ENCODE peak calls at places on chromosomes 1 and 21, in six cellular contexts. One of them, this sample, is unnamed.

GRCh38 chr1:63324779-63325119 is 2.4 kb downstream of the FOXD3 start:
- DNase-seq in brain microvascular endothelial cell: no peak
- DNase-seq in fibroblast of lung: peak
- DNase-seq in HFF-Myc: no peak
- DNase-seq in cardiac muscle cell: no peak
- DNase-seq in uterus: no peak
- DNase-seq in this sample: no peak

GRCh38 chr1:20472860-20473711 is 12.9 kb downstream of the CAMK2N1 start:
- DNase-seq in brain microvascular endothelial cell: no peak
- DNase-seq in fibroblast of lung: peak
- DNase-seq in HFF-Myc: no peak
- DNase-seq in cardiac muscle cell: peak
- DNase-seq in uterus: peak
- DNase-seq in this sample: peak

GRCh38 chr1:205502992-205503391 is 1.5 kb upstream of the CDK18 start:
- DNase-seq in brain microvascular endothelial cell: no peak
- DNase-seq in fibroblast of lung: no peak
- DNase-seq in HFF-Myc: no peak
- DNase-seq in cardiac muscle cell: no peak
- DNase-seq in uterus: no peak
- DNase-seq in this sample: no peak

GRCh38 chr1:32241011-32241763 is 5.8 kb upstream of the FAM167B start:
- DNase-seq in brain microvascular endothelial cell: peak
- DNase-seq in fibroblast of lung: peak
- DNase-seq in HFF-Myc: no peak
- DNase-seq in cardiac muscle cell: peak
- DNase-seq in uterus: peak
- DNase-seq in this sample: peak

GRCh38 chr21:16541366-16541765 is 811.6 kb downstream of the USP25 start:
- DNase-seq in brain microvascular endothelial cell: no peak
- DNase-seq in fibroblast of lung: no peak
- DNase-seq in HFF-Myc: no peak
- DNase-seq in cardiac muscle cell: no peak
- DNase-seq in uterus: no peak
- DNase-seq in this sample: no peak

GRCh38 chr1:2534775-2535387 is 4.8 kb upstream of the HES5 start:
- DNase-seq in brain microvascular endothelial cell: no peak
- DNase-seq in fibroblast of lung: no peak
- DNase-seq in HFF-Myc: no peak
- DNase-seq in cardiac muscle cell: peak
- DNase-seq in uterus: no peak
- DNase-seq in this sample: no peak

GRCh38 chr1:25100151-25100841 is 132.0 kb downstream of the SYF2 start:
- DNase-seq in brain microvascular endothelial cell: no peak
- DNase-seq in fibroblast of lung: no peak
- DNase-seq in HFF-Myc: no peak
- DNase-seq in cardiac muscle cell: no peak
- DNase-seq in uterus: no peak
- DNase-seq in this sample: no peak

GRCh38 chr1:204307334-204307883 is 52.3 kb downstream of the PLEKHA6 start:
- DNase-seq in brain microvascular endothelial cell: no peak
- DNase-seq in fibroblast of lung: peak
- DNase-seq in HFF-Myc: no peak
- DNase-seq in cardiac muscle cell: peak
- DNase-seq in uterus: peak
- DNase-seq in this sample: no peak

GRCh38 chr1:161139765-161140164 is 7.3 kb upstream of the DEDD start:
- DNase-seq in brain microvascular endothelial cell: peak
- DNase-seq in fibroblast of lung: peak
- DNase-seq in HFF-Myc: no peak
- DNase-seq in cardiac muscle cell: peak
- DNase-seq in uterus: no peak
- DNase-seq in this sample: peak

GRCh38 chr1:13749543-13750307 is 49.7 kb downstream of the PRDM2 start:
- DNase-seq in brain microvascular endothelial cell: no peak
- DNase-seq in fibroblast of lung: peak
- DNase-seq in HFF-Myc: no peak
- DNase-seq in cardiac muscle cell: peak
- DNase-seq in uterus: peak
- DNase-seq in this sample: no peak

GRCh38 chr1:25347556-25347955 is 9.4 kb downstream of the TMEM50A start:
- DNase-seq in brain microvascular endothelial cell: no peak
- DNase-seq in fibroblast of lung: no peak
- DNase-seq in HFF-Myc: no peak
- DNase-seq in cardiac muscle cell: no peak
- DNase-seq in uterus: no peak
- DNase-seq in this sample: no peak

GRCh38 chr1:157505481-157506272 is 46.6 kb downstream of the FCRL5 start:
- DNase-seq in brain microvascular endothelial cell: peak
- DNase-seq in fibroblast of lung: peak
- DNase-seq in HFF-Myc: peak
- DNase-seq in cardiac muscle cell: peak
- DNase-seq in uterus: no peak
- DNase-seq in this sample: peak

GRCh38 chr1:59672851-59673574 is 141.7 kb upstream of the HOOK1 start:
- DNase-seq in brain microvascular endothelial cell: peak
- DNase-seq in fibroblast of lung: peak
- DNase-seq in HFF-Myc: peak
- DNase-seq in cardiac muscle cell: peak
- DNase-seq in uterus: no peak
- DNase-seq in this sample: no peak

GRCh38 chr1:243842978-243843490 is 7.0 kb downstream of the AKT3 start:
- DNase-seq in brain microvascular endothelial cell: peak
- DNase-seq in fibroblast of lung: peak
- DNase-seq in HFF-Myc: no peak
- DNase-seq in cardiac muscle cell: peak
- DNase-seq in uterus: no peak
- DNase-seq in this sample: no peak

GRCh38 chr1:188652678-188653077 is 1823.9 kb downstream of the PLA2G4A start:
- DNase-seq in brain microvascular endothelial cell: peak
- DNase-seq in fibroblast of lung: peak
- DNase-seq in HFF-Myc: no peak
- DNase-seq in cardiac muscle cell: peak
- DNase-seq in uterus: no peak
- DNase-seq in this sample: no peak

GRCh38 chr1:180178511-180179161 is 24.0 kb downstream of the QSOX1 start:
- DNase-seq in brain microvascular endothelial cell: peak
- DNase-seq in fibroblast of lung: peak
- DNase-seq in HFF-Myc: no peak
- DNase-seq in cardiac muscle cell: peak
- DNase-seq in uterus: peak
- DNase-seq in this sample: peak

DNA sequence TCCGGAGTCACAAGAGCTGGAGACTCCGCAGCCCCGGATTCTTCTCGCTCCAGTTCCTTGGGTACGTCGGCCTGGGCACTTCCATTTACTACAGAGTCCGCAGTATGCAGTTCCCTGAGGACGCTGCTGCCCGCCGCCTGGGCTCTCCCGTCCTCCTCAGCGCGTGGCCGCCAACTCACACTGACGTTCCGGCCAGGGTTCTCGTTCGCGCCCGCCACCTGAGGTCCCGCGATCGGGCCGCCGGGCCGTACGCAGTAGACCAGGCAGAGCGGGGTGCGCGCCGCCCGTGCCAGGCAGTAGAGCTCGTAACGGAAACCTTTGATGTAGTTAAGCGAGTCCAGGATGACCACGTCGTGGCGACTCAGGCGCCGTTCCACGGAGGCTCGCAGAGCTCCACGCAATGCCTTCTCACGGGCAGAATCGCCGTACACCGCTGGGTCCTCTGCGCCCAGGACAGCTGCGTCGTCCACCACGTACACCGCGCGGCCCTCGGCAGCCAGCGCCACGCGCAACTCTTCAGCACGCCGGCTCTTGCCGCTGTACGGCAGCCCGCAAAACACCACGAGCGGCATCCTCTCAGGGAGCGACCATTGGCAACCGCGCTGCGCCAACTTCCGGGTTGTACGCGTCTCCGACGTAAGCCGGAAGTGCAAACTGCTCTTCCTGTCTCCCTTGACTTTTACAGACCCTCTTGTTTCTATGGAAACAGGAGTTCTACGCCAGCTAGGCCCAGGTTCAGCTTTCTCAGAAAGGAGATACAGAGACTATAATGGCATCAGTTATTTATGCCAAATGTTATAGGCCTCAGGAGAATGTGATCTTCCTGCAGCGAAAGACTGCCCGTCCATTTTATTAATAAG is at the start of gene KTI12:
- DNase-seq in brain microvascular endothelial cell: peak
- DNase-seq in fibroblast of lung: peak
- DNase-seq in HFF-Myc: peak
- DNase-seq in cardiac muscle cell: peak
- DNase-seq in uterus: peak
- DNase-seq in this sample: peak
- TF ChIP-seq CTCF in brain microvascular endothelial cell: no peak
- TF ChIP-seq CTCF in fibroblast of lung: no peak
- TF ChIP-seq CTCF in HFF-Myc: no peak
- TF ChIP-seq CTCF in cardiac muscle cell: no peak
- TF ChIP-seq CTCF in uterus: no peak
- TF ChIP-seq CTCF in this sample: no peak

DNA sequence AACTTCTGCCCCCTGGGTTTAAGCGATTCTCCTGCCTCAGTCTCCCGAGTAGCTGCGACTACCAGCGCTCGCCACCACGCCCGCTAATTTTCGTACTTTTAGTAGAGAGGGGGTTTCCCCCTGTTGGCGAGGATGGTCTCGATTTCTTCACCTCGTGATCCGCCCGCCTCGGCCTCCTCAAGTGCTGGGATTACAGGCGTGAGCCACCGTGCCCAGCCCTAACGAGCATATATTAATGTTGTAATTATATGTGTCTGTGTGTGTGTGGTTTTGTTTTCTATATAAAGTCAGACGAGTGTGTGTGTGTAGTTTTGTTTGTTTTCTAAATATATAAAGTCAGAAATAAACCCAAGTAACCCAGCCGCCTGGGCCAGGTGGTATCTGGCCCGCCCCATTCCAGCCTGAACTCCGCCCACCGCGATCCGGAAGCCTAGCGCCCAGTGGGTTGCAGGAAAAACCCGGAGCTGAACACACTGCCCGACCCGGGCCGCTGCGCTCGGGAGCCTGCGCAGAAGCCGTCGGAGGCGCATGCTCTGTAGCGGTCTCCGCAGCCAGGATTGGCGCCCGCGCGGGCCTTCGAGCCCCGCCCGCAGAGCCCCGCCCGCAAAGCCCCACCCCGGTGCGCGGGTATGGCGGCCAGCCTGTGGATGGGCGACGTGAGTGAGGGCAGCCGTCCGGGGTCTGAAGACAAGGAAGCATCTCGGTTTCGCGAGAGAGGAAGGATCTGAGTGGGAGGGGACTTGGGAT is at the start of gene TRNAU1AP:
- DNase-seq in brain microvascular endothelial cell: peak
- DNase-seq in fibroblast of lung: peak
- DNase-seq in HFF-Myc: peak
- DNase-seq in cardiac muscle cell: peak
- DNase-seq in uterus: peak
- DNase-seq in this sample: peak
- TF ChIP-seq CTCF in brain microvascular endothelial cell: no peak
- TF ChIP-seq CTCF in fibroblast of lung: no peak
- TF ChIP-seq CTCF in HFF-Myc: no peak
- TF ChIP-seq CTCF in cardiac muscle cell: no peak
- TF ChIP-seq CTCF in uterus: no peak
- TF ChIP-seq CTCF in this sample: no peak

DNA sequence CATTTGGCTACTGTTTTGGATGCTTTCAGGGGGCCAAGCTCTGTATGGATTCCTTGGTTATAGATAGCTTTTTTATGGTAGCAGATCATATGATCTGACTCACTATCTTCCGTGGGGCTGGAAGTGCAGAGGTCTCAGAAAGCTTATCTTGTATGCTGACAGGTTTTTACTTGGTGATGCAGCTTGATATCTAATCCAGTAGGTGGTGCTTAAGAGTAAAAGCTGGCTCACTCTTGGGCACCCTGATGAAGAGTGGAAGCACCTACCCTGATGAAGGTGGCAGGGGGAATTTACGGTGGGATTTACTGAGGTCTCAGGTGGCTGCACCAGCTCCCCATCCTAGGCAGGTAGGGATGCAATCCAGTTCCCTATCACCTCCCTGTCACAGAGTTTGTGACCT is 151.2 kb downstream of the PTBP2 start:
- DNase-seq in brain microvascular endothelial cell: no peak
- DNase-seq in fibroblast of lung: no peak
- DNase-seq in HFF-Myc: no peak
- DNase-seq in cardiac muscle cell: no peak
- DNase-seq in uterus: no peak
- DNase-seq in this sample: no peak
- TF ChIP-seq CTCF in brain microvascular endothelial cell: peak
- TF ChIP-seq CTCF in fibroblast of lung: no peak
- TF ChIP-seq CTCF in HFF-Myc: no peak
- TF ChIP-seq CTCF in cardiac muscle cell: no peak
- TF ChIP-seq CTCF in uterus: no peak
- TF ChIP-seq CTCF in this sample: no peak

GRCh38 chr1:169133228-169133576 is 26.7 kb downstream of the ATP1B1 start:
- DNase-seq in brain microvascular endothelial cell: no peak
- DNase-seq in fibroblast of lung: no peak
- DNase-seq in HFF-Myc: no peak
- DNase-seq in cardiac muscle cell: no peak
- DNase-seq in uterus: no peak
- DNase-seq in this sample: no peak

GRCh38 chr1:169132512-169133227 is 26.2 kb downstream of the ATP1B1 start:
- DNase-seq in brain microvascular endothelial cell: no peak
- DNase-seq in fibroblast of lung: no peak
- DNase-seq in HFF-Myc: no peak
- DNase-seq in cardiac muscle cell: no peak
- DNase-seq in uterus: no peak
- DNase-seq in this sample: no peak

GRCh38 chr1:169137357-169137756 is 30.9 kb downstream of the ATP1B1 start:
- DNase-seq in brain microvascular endothelial cell: no peak
- DNase-seq in fibroblast of lung: no peak
- DNase-seq in HFF-Myc: no peak
- DNase-seq in cardiac muscle cell: no peak
- DNase-seq in uterus: no peak
- DNase-seq in this sample: no peak

GRCh38 chr1:169130683-169131082 is 24.2 kb downstream of the ATP1B1 start:
- DNase-seq in brain microvascular endothelial cell: no peak
- DNase-seq in fibroblast of lung: no peak
- DNase-seq in HFF-Myc: no peak
- DNase-seq in cardiac muscle cell: no peak
- DNase-seq in uterus: no peak
- DNase-seq in this sample: no peak

DNA sequence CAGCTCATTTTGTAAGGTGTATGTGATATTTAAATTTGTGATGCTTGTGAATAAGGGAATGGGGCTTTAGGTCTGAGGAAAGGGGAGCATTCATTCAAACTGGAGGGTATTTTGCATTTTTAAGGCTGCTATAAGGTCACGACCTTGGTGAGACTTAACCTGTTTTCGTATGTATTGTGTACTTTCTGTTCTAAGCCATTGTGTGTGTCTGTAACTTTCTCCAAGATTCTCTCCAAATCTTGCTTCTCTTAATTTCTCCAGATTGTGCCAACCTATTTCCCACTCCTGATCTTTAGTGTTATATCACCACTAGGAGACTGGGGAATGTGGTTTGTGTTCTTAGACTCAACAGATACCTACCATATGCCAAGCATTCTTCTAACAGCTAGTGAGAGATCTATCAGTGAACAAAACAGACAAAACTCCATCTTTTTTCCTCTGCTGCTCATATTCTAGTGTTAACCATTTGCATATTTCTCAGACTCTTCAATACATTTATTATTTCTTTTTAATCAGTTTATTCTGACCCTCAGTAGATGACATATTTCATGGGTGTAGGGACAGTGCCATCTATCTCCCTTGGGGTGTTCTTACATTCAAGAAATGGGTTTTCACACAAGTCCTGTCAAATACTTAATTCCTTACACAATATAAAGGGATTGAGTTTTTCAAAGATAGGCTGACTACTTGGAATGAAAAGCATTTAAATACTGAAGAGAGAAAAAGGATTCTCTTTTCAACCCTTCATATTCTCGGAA is 27.5 kb downstream of the ATP1B1 start:
- DNase-seq in brain microvascular endothelial cell: no peak
- DNase-seq in fibroblast of lung: peak
- DNase-seq in HFF-Myc: no peak
- DNase-seq in cardiac muscle cell: peak
- DNase-seq in uterus: no peak
- DNase-seq in this sample: no peak
- TF ChIP-seq CTCF in brain microvascular endothelial cell: peak
- TF ChIP-seq CTCF in fibroblast of lung: no peak
- TF ChIP-seq CTCF in HFF-Myc: no peak
- TF ChIP-seq CTCF in cardiac muscle cell: peak
- TF ChIP-seq CTCF in uterus: no peak
- TF ChIP-seq CTCF in this sample: peak